ENCODE peak calls at places on chromosomes 16 and 17, in seven cellular contexts. B, T, N, K, H, X and I are unnamed samples.

GRCh38 chr17:21251611-21252010 is 1.6 kb downstream of the NATD1 start:
- DNase-seq in B (no peak), T (no peak), N (no peak), K (no peak), H (no peak), X (no peak), I (no peak)

GRCh38 chr17:74840500-74840899 is 19.2 kb downstream of the GRIN2C start:
- DNase-seq in B (no peak), T (no peak), N (no peak), K (no peak), H (no peak), X (no peak), I (no peak)

GRCh38 chr16:57000271-57001025 is 11.1 kb downstream of the NLRC5 start:
- DNase-seq in B (no peak), T (no peak), N (peak), K (peak), H (peak), X (no peak), I (peak)

GRCh38 chr17:10318540-10318939 is 54.3 kb downstream of the MYH13 start:
- DNase-seq in B (no peak), T (no peak), N (no peak), K (no peak), H (no peak), X (no peak), I (no peak)

GRCh38 chr17:79290726-79291125 is 216.1 kb downstream of the ENGASE start:
- DNase-seq in B (no peak), T (no peak), N (no peak), K (no peak), H (no peak), X (no peak), I (no peak)

GRCh38 chr17:31486351-31487062 is 95.0 kb downstream of the RAB11FIP4 start:
- DNase-seq in B (no peak), T (no peak), N (no peak), K (no peak), H (no peak), X (no peak), I (no peak)

GRCh38 chr16:67843343-67843765 is 1.2 kb downstream of the THAP11 start:
- DNase-seq in B (peak), T (peak), N (peak), K (peak), H (no peak), X (peak), I (no peak)

GRCh38 chr16:58464047-58464915 is 35.7 kb upstream of the NDRG4 start:
- DNase-seq in B (no peak), T (no peak), N (no peak), K (no peak), H (peak), X (peak), I (no peak)

GRCh38 chr17:11935734-11936406 is 61.4 kb downstream of the ZNF18 start:
- DNase-seq in B (no peak), T (peak), N (peak), K (no peak), H (peak), X (peak), I (peak)

GRCh38 chr16:67703626-67704025 is 15.5 kb downstream of the GFOD2 start:
- DNase-seq in B (no peak), T (peak), N (no peak), K (no peak), H (no peak), X (no peak), I (peak)

GRCh38 chr17:17414316-17414937 is 62.4 kb upstream of the MED9 start:
- DNase-seq in B (no peak), T (no peak), N (peak), K (peak), H (peak), X (no peak), I (no peak)

GRCh38 chr16:80530479-80530878 is 10.3 kb upstream of the DYNLRB2 start:
- DNase-seq in B (no peak), T (no peak), N (no peak), K (no peak), H (no peak), X (no peak), I (no peak)

GRCh38 chr16:57803413-57803990 is 1.2 kb upstream of the KIFC3 start:
- DNase-seq in B (no peak), T (no peak), N (no peak), K (no peak), H (peak), X (no peak), I (no peak)

GRCh38 chr16:27470567-27471431 is 68.8 kb downstream of the IL21R start:
- DNase-seq in B (peak), T (no peak), N (peak), K (no peak), H (no peak), X (no peak), I (no peak)

GRCh38 chr17:17757391-17757791 is 76.1 kb downstream of the RAI1 start:
- DNase-seq in B (no peak), T (peak), N (no peak), K (no peak), H (no peak), X (no peak), I (peak)

GRCh38 chr17:12406623-12407228 is 259.0 kb upstream of the MYOCD start:
- DNase-seq in B (no peak), T (no peak), N (peak), K (no peak), H (no peak), X (no peak), I (no peak)

GRCh38 chr16:57284206-57284951 is at the start of gene PLLP:
- DNase-seq in B (peak), T (no peak), N (peak), K (peak), H (no peak), X (peak), I (peak)

GRCh38 chr16:53893731-53894435 is 189.9 kb downstream of the FTO start:
- DNase-seq in B (no peak), T (no peak), N (peak), K (no peak), H (no peak), X (no peak), I (no peak)

GRCh38 chr17:19398301-19399181 is 11.6 kb upstream of the MFAP4 start:
- DNase-seq in B (no peak), T (no peak), N (no peak), K (peak), H (peak), X (no peak), I (no peak)

GRCh38 chr16:50326835-50327465 is 41.8 kb downstream of the BRD7 start:
- DNase-seq in B (no peak), T (no peak), N (peak), K (no peak), H (no peak), X (no peak), I (peak)

GRCh38 chr17:74351552-74352210 is 10.0 kb downstream of the BTBD17 start:
- DNase-seq in B (no peak), T (no peak), N (no peak), K (no peak), H (no peak), X (peak), I (peak)

GRCh38 chr17:61461586-61461966 is 9.4 kb downstream of the TBX4 start:
- DNase-seq in B (peak), T (no peak), N (no peak), K (peak), H (no peak), X (no peak), I (no peak)

GRCh38 chr17:61462734-61463067 is 10.5 kb downstream of the TBX4 start:
- DNase-seq in B (no peak), T (no peak), N (no peak), K (peak), H (no peak), X (no peak), I (no peak)

GRCh38 chr17:61461967-61462733 is 9.9 kb downstream of the TBX4 start:
- DNase-seq in B (peak), T (no peak), N (no peak), K (peak), H (no peak), X (no peak), I (no peak)

GRCh38 chr17:61464121-61464905 is 12.1 kb downstream of the TBX4 start:
- DNase-seq in B (peak), T (no peak), N (no peak), K (peak), H (no peak), X (no peak), I (no peak)

GRCh38 chr17:61463068-61463980 is 11.1 kb downstream of the TBX4 start:
- DNase-seq in B (peak), T (no peak), N (no peak), K (peak), H (no peak), X (no peak), I (no peak)
- TF ChIP-seq CTCF in B (no peak), T (peak), N (no peak), K (no peak), H (no peak), X (no peak), I (no peak)

GRCh38 chr17:81188491-81188840 is 22.4 kb upstream of the AATK start:
- DNase-seq in B (no peak), T (no peak), N (no peak), K (no peak), H (no peak), X (no peak), I (no peak)

GRCh38 chr17:81191116-81191515 is 25.1 kb upstream of the AATK start:
- DNase-seq in B (no peak), T (no peak), N (no peak), K (no peak), H (no peak), X (no peak), I (no peak)

GRCh38 chr17:81189016-81189415 is 23.0 kb upstream of the AATK start:
- DNase-seq in B (no peak), T (no peak), N (no peak), K (no peak), H (no peak), X (no peak), I (no peak)

GRCh38 chr17:81190591-81190990 is 24.6 kb upstream of the AATK start:
- DNase-seq in B (no peak), T (no peak), N (no peak), K (no peak), H (no peak), X (no peak), I (no peak)

DNA sequence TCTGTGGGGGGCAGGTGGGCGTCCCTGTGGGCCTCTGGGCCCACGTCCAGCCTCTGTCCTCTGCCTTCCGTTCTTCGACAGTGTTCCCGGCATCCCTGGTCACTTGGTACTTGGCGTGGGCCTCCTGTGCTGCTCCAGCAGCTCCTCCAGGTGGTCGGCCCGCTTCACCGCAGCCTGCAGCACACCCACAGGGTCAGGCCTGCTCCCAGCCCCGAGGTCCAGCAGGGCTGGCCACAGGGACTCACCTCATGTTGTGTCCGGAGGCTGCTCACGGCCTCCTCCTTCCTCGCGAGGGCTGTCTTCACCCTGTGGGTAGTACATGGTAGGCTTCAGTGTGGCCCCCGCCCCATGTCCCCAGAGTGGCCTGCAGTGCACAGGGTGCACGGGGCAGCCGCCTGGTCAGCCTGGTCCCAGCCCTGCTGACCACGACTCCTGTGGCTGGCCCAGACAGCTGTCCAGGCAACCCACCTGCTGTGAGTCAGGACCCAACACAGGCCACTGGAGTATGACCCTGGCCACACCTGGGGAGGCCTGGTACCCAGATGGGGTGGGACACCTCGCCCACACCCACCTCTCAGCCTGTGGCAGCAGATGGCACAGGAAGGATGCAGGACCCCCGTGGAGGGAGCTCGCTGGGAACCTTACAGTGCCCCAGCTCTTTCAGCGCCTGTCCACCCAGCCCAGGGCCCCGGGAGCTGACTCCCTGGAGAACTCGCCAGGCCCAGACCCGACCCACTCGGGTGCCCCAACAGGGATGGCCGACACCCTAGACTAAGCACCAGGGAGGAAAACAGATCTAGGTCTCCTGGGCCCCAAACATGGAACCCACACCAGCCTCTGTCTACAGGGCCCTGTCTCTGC is 23.9 kb upstream of the AATK start:
- DNase-seq in B (no peak), T (no peak), N (no peak), K (no peak), H (no peak), X (peak), I (no peak)
- TF ChIP-seq CTCF in B (no peak), T (no peak), N (peak), K (no peak), H (no peak), X (no peak), I (no peak)

GRCh38 chr17:36008998-36009665 is 7.8 kb upstream of the CCL15 start:
- DNase-seq in B (no peak), T (peak), N (peak), K (no peak), H (no peak), X (no peak), I (peak)
- TF ChIP-seq CTCF in B (peak), T (peak), N (peak), K (no peak), H (peak), X (peak), I (peak)

DNA sequence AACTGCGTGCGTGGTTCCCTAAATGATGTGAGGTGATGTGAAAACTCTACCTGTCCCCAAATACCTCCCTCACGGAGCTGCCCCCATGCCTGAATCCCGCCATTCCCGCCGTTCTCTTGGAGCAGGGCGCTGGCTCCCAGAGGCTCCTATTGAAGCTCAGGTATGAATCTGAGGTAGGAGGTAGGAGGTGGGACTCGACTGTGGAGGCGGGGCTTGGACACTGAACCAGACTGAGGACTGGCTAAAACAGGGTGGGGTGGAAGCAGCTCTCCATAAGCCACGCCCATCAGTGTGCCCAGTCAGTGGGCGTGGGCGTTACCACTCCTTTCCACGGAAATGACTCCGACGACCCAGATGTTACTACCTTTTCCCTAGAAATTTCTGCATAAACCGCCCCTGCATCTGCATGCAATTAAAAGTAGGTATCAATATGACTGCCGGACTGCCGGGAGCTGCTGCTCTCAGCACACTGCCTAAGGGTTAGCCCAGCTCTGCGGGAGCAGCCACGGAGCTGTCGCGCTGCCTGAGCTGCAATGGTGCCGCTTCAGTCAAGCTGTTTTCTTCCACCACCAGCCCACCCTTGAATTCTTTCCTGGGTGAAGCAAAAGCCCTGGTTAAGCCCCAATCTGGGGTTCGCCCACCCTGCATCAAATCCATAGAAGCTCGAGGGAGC is 41.0 kb downstream of the FOXL1 start:
- DNase-seq in B (no peak), T (no peak), N (no peak), K (no peak), H (no peak), X (no peak), I (no peak)
- TF ChIP-seq CTCF in B (no peak), T (no peak), N (no peak), K (no peak), H (no peak), X (no peak), I (no peak)

DNA sequence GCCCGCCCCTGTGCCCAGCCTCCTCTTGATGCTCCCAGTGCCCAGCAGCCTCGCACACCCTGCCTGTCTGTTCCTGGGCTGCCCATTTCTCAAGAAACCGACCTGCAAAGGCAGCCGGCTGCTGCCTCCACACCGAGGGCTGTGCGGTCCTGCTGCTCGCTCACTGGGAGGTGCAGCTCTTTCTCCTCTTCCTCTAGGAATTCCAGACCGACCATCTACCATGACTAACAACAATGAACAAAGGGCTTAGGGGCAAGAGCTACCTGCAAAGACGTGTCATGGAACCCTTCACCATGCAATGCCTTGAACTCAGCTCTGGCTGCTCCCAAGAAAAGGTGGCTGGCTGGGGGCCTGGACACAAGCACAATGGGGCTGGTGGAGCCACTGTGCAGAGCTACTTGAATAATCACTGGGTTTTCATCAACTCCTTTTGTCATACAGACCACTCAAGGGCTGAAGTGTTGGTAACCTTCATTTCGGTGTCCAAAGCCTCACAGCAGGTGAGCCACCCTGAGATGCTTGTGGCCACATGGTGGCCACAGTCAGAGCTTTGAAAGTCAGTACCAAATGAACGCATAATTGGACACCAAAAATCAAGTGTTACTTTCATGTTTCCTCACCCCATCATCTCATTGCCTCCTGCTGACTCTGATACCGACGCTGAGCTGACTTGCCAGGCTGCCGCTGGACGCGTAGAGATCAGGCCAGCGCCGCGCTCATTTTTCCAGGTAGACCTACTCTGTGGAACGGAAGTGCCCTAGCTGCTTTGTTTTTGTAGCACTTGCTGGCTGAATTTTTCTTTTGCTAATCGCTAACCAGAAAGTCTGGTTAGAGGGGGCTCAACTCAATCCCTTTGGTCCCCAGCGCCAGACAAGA is 19.8 kb downstream of the CYB561 start:
- DNase-seq in B (no peak), T (no peak), N (no peak), K (peak), H (no peak), X (no peak), I (no peak)
- TF ChIP-seq CTCF in B (no peak), T (no peak), N (no peak), K (no peak), H (no peak), X (no peak), I (no peak)

GRCh38 chr17:69250641-69251040 is 22.0 kb upstream of the ABCA10 start:
- DNase-seq in B (no peak), T (no peak), N (peak), K (no peak), H (no peak), X (no peak), I (no peak)

GRCh38 chr17:69245617-69246016 is 17.0 kb upstream of the ABCA10 start:
- DNase-seq in B (no peak), T (no peak), N (no peak), K (no peak), H (no peak), X (no peak), I (no peak)

GRCh38 chr17:69246202-69246601 is 17.6 kb upstream of the ABCA10 start:
- DNase-seq in B (no peak), T (no peak), N (no peak), K (no peak), H (no peak), X (no peak), I (no peak)

DNA sequence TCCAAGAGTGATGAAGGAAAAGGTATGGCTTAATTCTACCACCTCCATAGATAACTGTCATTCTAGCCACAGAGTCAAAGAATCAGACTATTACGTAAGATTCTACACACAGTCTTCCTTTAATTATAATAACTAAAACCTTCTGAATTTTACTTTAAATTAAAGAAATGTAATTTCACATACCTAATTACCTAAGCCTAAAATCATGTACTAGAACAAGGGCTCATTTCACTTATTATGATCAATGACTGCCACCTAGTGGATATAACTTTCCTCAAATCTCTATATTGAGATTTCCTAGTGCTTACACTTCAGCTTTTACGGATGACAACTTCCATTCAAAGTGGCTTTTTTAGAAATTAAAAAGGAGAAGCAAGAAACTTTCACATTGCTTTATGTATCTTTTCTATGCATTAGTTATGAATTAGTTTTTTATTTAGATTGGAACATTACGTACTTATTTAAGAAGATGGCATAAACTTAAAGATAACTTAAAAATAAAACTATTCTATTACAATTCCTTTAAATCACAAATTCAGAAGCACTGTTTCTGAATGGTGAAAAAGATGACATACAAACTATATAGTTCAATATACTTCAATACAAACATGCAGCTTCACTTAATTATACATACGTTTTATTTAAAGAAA is 18.2 kb upstream of the ABCA10 start:
- DNase-seq in B (no peak), T (no peak), N (peak), K (no peak), H (no peak), X (no peak), I (no peak)
- TF ChIP-seq CTCF in B (peak), T (peak), N (peak), K (no peak), H (peak), X (peak), I (peak)